ENCODE peak calls at places on chromosomes 7 and 10, in six cellular contexts. P, E, M, H, O and D are unnamed samples.
A peak's percentile ranks its signal among the peaks of the same experiment; 100 is the strongest.

GRCh38 chr10:9140373-9140772 is 1085.9 kb downstream of the GATA3 start:
- DNase-seq in P (no peak), E (no peak), M (no peak), H (no peak), O (no peak), D (no peak)

GRCh38 chr7:158343936-158344455 is 243.6 kb downstream of the PTPRN2 start:
- DNase-seq in P (no peak), E (no peak), M (no peak), H (no peak), O (no peak), D (no peak)

GRCh38 chr10:128881086-128881485 is 586.0 kb upstream of the MGMT start:
- DNase-seq in P (no peak), E (no peak), M (no peak), H (no peak), O (no peak), D (no peak)

GRCh38 chr10:17512341-17513001 is 58.1 kb upstream of the ST8SIA6 start:
- DNase-seq in P (no peak), E (no peak), M (no peak), H (no peak), O (no peak), D (peak; percentile 93)

GRCh38 chr7:30770936-30771858 is at the start of gene MINDY4:
- DNase-seq in P (no peak), E (peak; percentile 96), M (no peak), H (peak; percentile 99), O (peak; percentile 36), D (peak; percentile 54)

GRCh38 chr7:63073736-63074135 is 924.9 kb upstream of the ZNF722 start:
- DNase-seq in P (no peak), E (no peak), M (no peak), H (no peak), O (no peak), D (no peak)

GRCh38 chr7:155252388-155252957 is 45.2 kb upstream of the INSIG1 start:
- DNase-seq in P (no peak), E (no peak), M (no peak), H (no peak), O (no peak), D (no peak)

GRCh38 chr10:65620404-65621048 is 1305.3 kb upstream of the LRRTM3 start:
- DNase-seq in P (no peak), E (no peak), M (no peak), H (no peak), O (no peak), D (no peak)

GRCh38 chr7:76260171-76260703 is 42.2 kb upstream of the HSPB1 start:
- DNase-seq in P (peak; percentile 74), E (peak; percentile 99), M (no peak), H (peak; percentile 98), O (peak; percentile 96), D (peak; percentile 32)

GRCh38 chr7:30986738-30987137 is 23.0 kb downstream of the GHRHR start:
- DNase-seq in P (no peak), E (no peak), M (no peak), H (no peak), O (no peak), D (no peak)

GRCh38 chr10:49761789-49762565 is at the start of gene OGDHL:
- DNase-seq in P (peak; percentile 28), E (peak; percentile 99), M (no peak), H (peak; percentile 97), O (no peak), D (peak; percentile 26)

GRCh38 chr10:28946479-28946878 is 269.2 kb downstream of the BAMBI start:
- DNase-seq in P (no peak), E (no peak), M (no peak), H (no peak), O (no peak), D (no peak)

GRCh38 chr7:157140118-157140905 is 1.6 kb downstream of the UBE3C start:
- DNase-seq in P (no peak), E (no peak), M (no peak), H (no peak), O (no peak), D (no peak)

GRCh38 chr7:85222522-85222921 is 35.7 kb upstream of the SEMA3D start:
- DNase-seq in P (no peak), E (no peak), M (no peak), H (no peak), O (no peak), D (no peak)

GRCh38 chr7:85215098-85215497 is 28.2 kb upstream of the SEMA3D start:
- DNase-seq in P (no peak), E (no peak), M (peak; percentile 20), H (no peak), O (no peak), D (no peak)

GRCh38 chr7:85226401-85227085 is 39.7 kb upstream of the SEMA3D start:
- DNase-seq in P (no peak), E (no peak), M (no peak), H (no peak), O (no peak), D (no peak)

DNA sequence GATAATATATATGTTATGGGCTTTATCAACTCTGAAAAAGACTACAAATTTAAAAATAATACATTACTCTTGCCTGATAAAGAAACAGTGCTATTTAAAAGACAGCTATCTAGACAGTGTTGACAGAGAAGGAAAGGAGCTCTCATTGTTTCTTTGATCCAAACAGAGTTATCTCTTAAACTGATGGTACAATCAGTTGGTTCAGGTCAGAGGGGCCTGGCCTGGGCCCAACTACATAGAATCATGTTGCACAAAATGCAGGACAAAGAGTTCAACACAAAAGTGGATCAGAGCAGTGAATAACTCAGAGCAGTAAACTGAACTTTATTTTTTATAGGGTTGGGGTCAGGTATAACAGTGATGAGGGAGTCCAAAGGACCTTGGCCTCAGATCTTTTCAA is 33.8 kb upstream of the SEMA3D start:
- DNase-seq in P (no peak), E (no peak), M (no peak), H (no peak), O (no peak), D (no peak)
- TF ChIP-seq SIN3A in P (no peak), E (no peak), M (no peak), H (no peak), O (no peak), D (no peak)

GRCh38 chr10:77368006-77368405 is 269.6 kb downstream of the KCNMA1 start:
- DNase-seq in P (no peak), E (no peak), M (no peak), H (no peak), O (no peak), D (no peak)

GRCh38 chr10:77371421-77371820 is 266.2 kb downstream of the KCNMA1 start:
- DNase-seq in P (no peak), E (no peak), M (no peak), H (no peak), O (no peak), D (no peak)

GRCh38 chr10:77372400-77372799 is 265.2 kb downstream of the KCNMA1 start:
- DNase-seq in P (no peak), E (no peak), M (no peak), H (no peak), O (no peak), D (no peak)

GRCh38 chr10:77374189-77374656 is 263.4 kb downstream of the KCNMA1 start:
- DNase-seq in P (no peak), E (no peak), M (no peak), H (no peak), O (no peak), D (no peak)

DNA sequence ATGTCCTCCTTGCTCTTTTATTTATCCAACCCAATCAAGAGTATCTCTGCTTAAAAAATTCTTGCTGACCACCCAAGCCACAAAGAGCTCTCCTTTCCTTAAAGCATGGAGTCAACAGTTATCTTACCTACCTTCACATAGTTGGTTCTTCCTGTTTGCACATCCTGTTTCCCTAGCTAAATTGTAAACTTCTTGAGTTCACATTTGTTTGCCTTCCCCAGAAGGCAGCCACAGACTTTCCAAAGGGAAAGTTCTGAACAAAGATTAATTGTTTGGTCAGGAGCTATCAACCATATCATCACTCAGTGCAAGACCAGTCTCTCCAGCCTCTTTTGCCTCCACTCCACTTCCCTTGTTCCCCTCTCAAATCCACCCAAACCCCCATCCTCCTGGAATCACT is 265.8 kb downstream of the KCNMA1 start:
- DNase-seq in P (no peak), E (no peak), M (no peak), H (no peak), O (no peak), D (no peak)
- TF ChIP-seq MAX in P (no peak), E (no peak), M (no peak), H (no peak), O (no peak), D (no peak)

GRCh38 chr7:98134420-98134819 is 27.8 kb downstream of the LMTK2 start:
- DNase-seq in P (no peak), E (no peak), M (no peak), H (no peak), O (no peak), D (no peak)

GRCh38 chr7:98135984-98136383 is 29.3 kb downstream of the LMTK2 start:
- DNase-seq in P (no peak), E (no peak), M (no peak), H (no peak), O (no peak), D (no peak)

GRCh38 chr7:98133621-98134266 is 27.1 kb downstream of the LMTK2 start:
- DNase-seq in P (peak; percentile 76), E (no peak), M (no peak), H (no peak), O (no peak), D (peak; percentile 55)

GRCh38 chr7:98130959-98131358 is 24.3 kb downstream of the LMTK2 start:
- DNase-seq in P (no peak), E (no peak), M (no peak), H (peak; percentile 39), O (no peak), D (no peak)

DNA sequence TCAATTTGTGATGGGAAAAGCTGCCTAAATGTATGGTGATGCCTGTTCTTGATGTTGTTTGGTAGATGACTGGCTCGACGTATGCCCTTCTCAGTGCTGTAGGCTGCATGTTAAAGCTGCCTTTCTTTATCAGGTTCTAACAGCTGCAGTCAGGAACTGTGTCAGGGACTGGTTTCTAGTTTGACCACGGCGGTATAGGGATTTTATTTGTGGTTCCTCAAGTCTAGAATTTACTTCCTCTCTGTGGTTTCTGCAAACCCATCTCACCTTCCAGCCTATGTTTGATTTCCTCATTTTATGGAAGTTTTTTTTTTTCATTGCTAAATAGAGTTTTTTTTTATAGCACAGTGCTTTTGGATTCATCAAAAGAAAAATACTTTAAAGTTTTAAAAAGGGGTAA is 26.5 kb downstream of the LMTK2 start:
- DNase-seq in P (no peak), E (peak; percentile 35), M (peak; percentile 63), H (no peak), O (no peak), D (no peak)
- TF ChIP-seq JUND in P (no peak), E (peak; percentile 49), M (no peak), H (no peak), O (no peak), D (no peak)

DNA sequence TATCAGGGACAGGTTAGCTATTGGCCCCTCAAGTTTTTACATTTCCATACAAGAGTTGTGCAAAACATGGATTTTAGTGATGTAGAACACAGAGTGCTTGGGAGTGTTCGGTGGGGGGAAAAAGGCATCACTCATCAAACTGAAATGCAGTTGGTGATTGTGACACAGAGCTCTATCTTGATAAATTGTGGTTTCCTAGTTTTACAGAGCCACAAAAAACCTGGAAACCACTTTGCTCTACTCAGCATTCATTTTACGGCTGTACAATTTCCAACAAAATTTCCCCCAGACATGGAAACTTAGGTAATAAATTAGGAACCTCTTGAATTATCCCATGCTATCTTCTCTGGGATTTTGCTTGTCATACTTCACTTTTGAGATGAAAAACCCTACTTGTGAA is 614.8 kb upstream of the FZD8 start:
- DNase-seq in P (no peak), E (no peak), M (no peak), H (no peak), O (no peak), D (no peak)
- TF ChIP-seq SIN3A in P (no peak), E (no peak), M (no peak), H (no peak), O (no peak), D (no peak)